ENCODE peak calls at places on chromosome 20, in four cellular contexts. F is K562, H is A549, I is pancreas. A is an unnamed sample.

GRCh38 chr20:31869942-31870702 is at the start of the genes DUSP15 and TTLL9:
- DNase-seq in I (peak; percentile 53), H (no peak), F (no peak), A (no peak)

GRCh38 chr20:14062786-14063185 is 67.5 kb downstream of the MACROD2 start:
- DNase-seq in F (no peak), H (no peak), I (no peak), A (no peak)

GRCh38 chr20:46361386-46361785 is 45.0 kb downstream of the ELMO2 start:
- DNase-seq in I (no peak), H (no peak), F (no peak), A (no peak)

GRCh38 chr20:39298566-39299501 is 336.7 kb downstream of the DHX35 start:
- DNase-seq in I (no peak), H (no peak), F (no peak), A (no peak)

GRCh38 chr20:20552076-20552475 is 160.4 kb downstream of the RALGAPA2 start:
- DNase-seq in H (no peak), F (no peak), I (no peak), A (no peak)

GRCh38 chr20:20713244-20713765 is 861 bp upstream of the RALGAPA2 start:
- DNase-seq in F (no peak), I (peak; percentile 23), H (no peak), A (no peak)

GRCh38 chr20:38673731-38674177 is 50.5 kb upstream of the SLC32A1 start:
- DNase-seq in I (no peak), F (peak; percentile 49), H (no peak), A (no peak)

GRCh38 chr20:6051505-6051904 is 2.4 kb downstream of the LRRN4 start:
- DNase-seq in I (no peak), H (no peak), F (no peak), A (no peak)

GRCh38 chr20:19769516-19769915 is 11.5 kb downstream of the RIN2 start:
- DNase-seq in I (no peak), F (no peak), H (no peak), A (no peak)

GRCh38 chr20:62061851-62062418 is 3.7 kb downstream of the TAF4 start:
- DNase-seq in F (no peak), H (no peak), I (no peak), A (no peak)

DNA sequence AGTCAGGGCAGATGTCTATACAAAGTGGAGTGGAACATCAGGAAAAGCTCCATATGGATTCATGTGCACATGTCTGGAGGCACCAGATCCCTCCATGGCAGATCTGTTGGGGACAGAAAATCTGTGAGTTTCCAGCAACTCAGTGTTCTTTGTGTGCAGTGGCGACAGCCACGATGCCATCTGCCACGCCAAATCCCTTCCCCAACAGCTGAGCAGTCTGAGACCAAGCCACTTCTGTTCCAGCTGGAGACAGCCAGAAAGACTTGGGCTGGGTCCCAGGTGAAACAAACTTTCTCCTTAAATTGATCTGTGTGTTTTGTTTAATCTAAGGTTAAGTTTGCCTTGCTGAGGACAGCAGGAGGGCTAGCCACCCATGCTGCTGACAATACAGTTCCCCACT is 22.9 kb downstream of the FKBP1A start:
- DNase-seq in I (no peak), H (no peak), F (no peak), A (no peak)
- H3K27ac ChIP-seq in I (no peak overlapping the region), H (no peak overlapping the region), F (no peak overlapping the region), A (no peak overlapping the region)

DNA sequence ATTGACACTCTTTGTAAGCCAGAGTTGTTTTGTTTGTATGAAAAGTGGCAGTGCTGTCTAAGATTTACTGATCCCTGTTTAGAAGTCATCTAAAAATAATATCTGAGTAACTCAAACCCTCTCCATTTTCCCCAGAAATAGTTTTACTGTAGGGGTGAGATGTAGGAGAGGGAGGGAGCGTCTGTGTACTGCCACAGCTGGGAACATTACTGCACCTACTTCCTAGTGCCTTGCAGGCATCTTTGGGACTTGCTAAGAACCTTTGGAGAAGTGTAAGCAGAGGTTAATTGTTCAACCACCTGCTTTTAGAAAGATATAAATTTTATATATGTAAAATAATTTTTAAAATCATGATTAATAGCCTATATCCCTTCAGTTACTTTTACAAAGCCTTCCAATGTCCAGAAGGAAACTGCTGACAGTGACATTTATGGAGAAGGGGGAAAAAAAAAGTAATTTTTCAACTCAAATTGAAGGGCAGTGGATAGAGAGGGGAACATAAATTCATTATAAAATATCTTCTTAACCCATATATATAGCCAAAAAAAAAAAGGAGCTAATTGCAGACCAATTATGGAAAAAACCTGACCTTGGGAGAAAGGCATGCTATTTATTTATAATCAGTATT is 392.8 kb downstream of the PLCB1 start:
- DNase-seq in I (no peak), H (no peak), F (no peak), A (no peak)
- H3K4me3 ChIP-seq in I (no peak overlapping the region), H (no peak overlapping the region), F (no peak overlapping the region), A (no peak overlapping the region)

DNA sequence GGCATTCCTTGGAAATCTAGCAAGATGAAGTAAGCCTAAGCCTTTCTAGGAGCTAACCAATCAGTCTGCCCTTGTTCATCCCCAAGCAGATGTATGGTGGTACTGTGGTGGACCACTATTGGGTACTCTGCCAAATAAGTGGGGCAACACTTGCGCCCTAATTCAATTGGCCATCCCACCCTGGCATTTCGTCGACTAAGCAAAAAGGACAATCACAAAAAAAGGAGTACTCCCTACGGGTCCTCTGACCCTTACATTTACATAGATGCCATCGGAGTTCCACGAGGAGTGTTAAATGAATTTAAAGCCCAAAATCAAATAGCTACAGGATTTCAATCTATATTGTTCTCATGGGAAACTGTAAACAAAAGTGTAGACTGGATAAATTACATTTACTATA is 19.5 kb downstream of the CHD6 start:
- DNase-seq in I (no peak), F (no peak), H (no peak), A (no peak)
- H3K9me3 ChIP-seq in I (no peaks in the 10 kb centered on the region), F (peaks cover 32% of the 10 kb centered on the region), H (peaks cover 29% of the 10 kb centered on the region), A (peaks cover 22% of the 10 kb centered on the region)

DNA sequence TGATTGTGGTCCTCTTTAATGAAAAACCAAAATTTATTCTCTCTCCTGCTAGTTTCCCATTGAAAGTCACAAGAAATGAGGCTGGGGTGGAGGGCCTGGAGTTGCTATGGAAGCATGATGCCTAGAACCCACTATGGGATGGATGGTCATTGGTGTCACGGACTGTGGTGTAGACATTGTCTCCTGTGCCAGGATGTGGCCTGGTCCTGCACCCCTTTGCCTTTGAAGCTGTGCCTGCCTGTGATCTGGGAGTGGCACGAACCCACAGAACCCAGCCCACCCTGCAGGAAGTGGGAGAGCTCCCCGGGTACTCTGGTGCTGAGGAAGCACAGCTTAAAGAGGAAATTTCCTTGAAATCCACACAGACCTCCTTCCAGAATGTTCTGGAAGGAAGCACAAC is 105.5 kb downstream of the CDH26 start:
- DNase-seq in I (no peak), F (no peak), H (no peak), A (no peak)
- H3K27ac ChIP-seq in I (no peak overlapping the region), F (no peak overlapping the region), H (no peak overlapping the region), A (no peak overlapping the region)

DNA sequence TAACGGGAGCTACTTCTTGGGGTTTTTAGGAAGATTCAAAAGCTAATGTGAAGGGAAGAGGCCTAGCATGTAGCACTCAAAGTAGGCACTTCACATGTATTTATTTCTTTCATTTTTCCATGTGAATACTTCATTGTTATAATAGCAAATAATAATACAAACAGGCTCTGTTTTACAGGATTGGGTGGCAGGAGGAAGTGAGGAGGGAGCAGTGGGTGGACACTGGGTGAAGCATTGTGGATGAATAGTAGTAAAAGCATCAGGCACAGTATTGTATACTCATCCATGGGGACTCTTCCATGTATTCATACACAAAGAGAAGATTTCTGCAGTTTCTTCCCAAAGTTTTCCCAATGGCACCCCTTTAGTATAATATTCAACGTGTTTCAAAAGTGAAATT is 38.4 kb upstream of the SNRPB2 start:
- DNase-seq in I (no peak), H (no peak), F (no peak), A (no peak)
- H3K4me3 ChIP-seq in I (no peak overlapping the region), H (no peak overlapping the region), F (no peak overlapping the region), A (no peak overlapping the region)

GRCh38 chr20:51305316-51306052 is 237.0 kb downstream of the NFATC2 start:
- DNase-seq in H (no peak), I (no peak), F (no peak), A (no peak)
- H3K9me3 ChIP-seq in H (peaks cover 5% of the 10 kb centered on the region), I (no peaks in the 10 kb centered on the region), F (no peaks in the 10 kb centered on the region), A (no peaks in the 10 kb centered on the region)

GRCh38 chr20:50108571-50109235 is 4.2 kb downstream of the UBE2V1 start:
- DNase-seq in F (no peak), I (no peak), H (no peak), A (no peak)
- H3K27ac ChIP-seq in F (no peak overlapping the region), I (no peak overlapping the region), H (no peak overlapping the region), A (no peak overlapping the region)